ENCODE peak calls at places on chromosomes 5 and 9, in eight cellular contexts. S is dermis blood vessel endothelial cell, F is osteocyte, C is fibroblast of lung, Y is NCI-H1105, A is GM23248, G is naive B cell, U is astrocyte of the spinal cord. I is an unnamed sample.

GRCh38 chr9:88387035-88387732 is 1.1 kb upstream of the SPIN1 start:
- DNase-seq in C (peak; percentile 51), A (peak; percentile 71), G (peak; percentile 3), Y (peak; percentile 4), U (peak; percentile 57), F (no peak), S (peak; percentile 34), I (no peak)

GRCh38 chr5:104297076-104297475 is 734.5 kb upstream of the NUDT12 start:
- DNase-seq in F (no peak), Y (no peak), A (no peak), U (peak; percentile 27), G (no peak), C (no peak), S (no peak), I (no peak)

GRCh38 chr5:132334812-132335211 is 34.7 kb upstream of the SLC22A5 start:
- DNase-seq in C (peak; percentile 16), A (no peak), U (peak; percentile 15), S (peak; percentile 38), G (peak; percentile 18), Y (no peak), F (no peak), I (no peak)

GRCh38 chr9:72576087-72576486 is 54.7 kb downstream of the TMC1 start:
- DNase-seq in Y (no peak), F (no peak), G (no peak), A (no peak), C (no peak), S (no peak), U (no peak), I (no peak)

GRCh38 chr9:86410281-86410680 is 56.1 kb upstream of the TUT7 start:
- DNase-seq in S (no peak), G (no peak), C (no peak), U (no peak), Y (no peak), F (no peak), A (no peak), I (no peak)

GRCh38 chr9:98097836-98098235 is 21.2 kb downstream of the TRIM14 start:
- DNase-seq in U (no peak), A (no peak), S (no peak), C (no peak), Y (no peak), G (no peak), F (no peak), I (no peak)

GRCh38 chr5:142235050-142235797 is 89.6 kb downstream of the SPRY4 start:
- DNase-seq in U (no peak), A (peak; percentile 37), S (peak; percentile 82), F (no peak), C (no peak), G (no peak), Y (no peak), I (no peak)

GRCh38 chr5:154714271-154714986 is 40.7 kb upstream of the LARP1 start:
- DNase-seq in S (peak; percentile 69), Y (no peak), C (peak; percentile 29), A (peak; percentile 55), G (peak; percentile 18), U (peak; percentile 43), F (no peak), I (no peak)

GRCh38 chr9:136482046-136482792 is 621 bp downstream of the SEC16A start:
- DNase-seq in U (peak; percentile 38), A (peak; percentile 82), S (peak; percentile 55), C (peak; percentile 53), F (no peak), Y (no peak), G (peak; percentile 26), I (no peak)

GRCh38 chr9:37531699-37532098 is 44.5 kb downstream of the FBXO10 start:
- DNase-seq in C (no peak), G (no peak), Y (no peak), S (no peak), U (no peak), A (no peak), F (no peak), I (no peak)

GRCh38 chr5:172443441-172444109 is 10.8 kb downstream of the SH3PXD2B start:
- DNase-seq in G (no peak), C (peak; percentile 93), Y (no peak), U (peak; percentile 98), S (peak; percentile 98), F (no peak), A (peak; percentile 97), I (peak; percentile 96)